ENCODE peak calls at places on chromosomes 3 and 15, in four cellular contexts. D is ovary, H is upper lobe of left lung, R is K562. W is an unnamed sample.

GRCh38 chr3:62562596-62562995 is 189.2 kb upstream of the FEZF2 start:
- DNase-seq in D (no peak), R (no peak), H (no peak), W (peak)

GRCh38 chr3:161695811-161696210 is 199.2 kb downstream of the OTOL1 start:
- DNase-seq in D (no peak), H (no peak), R (no peak), W (no peak)

GRCh38 chr3:34881026-34881425 is 758.3 kb upstream of the ARPP21 start:
- DNase-seq in R (no peak), H (no peak), D (no peak), W (no peak)

GRCh38 chr3:21158801-21159564 is 592.0 kb downstream of the ZNF385D start:
- DNase-seq in H (no peak), R (no peak), D (no peak), W (no peak)

GRCh38 chr3:8663177-8664061 is 18.8 kb upstream of the SSUH2 start:
- DNase-seq in R (peak), D (peak), H (no peak), W (no peak)

GRCh38 chr3:101643861-101644613 is 32.9 kb downstream of the ZBTB11 start:
- DNase-seq in D (no peak), R (no peak), H (no peak), W (peak)

GRCh38 chr3:65342084-65342683 is 654.4 kb upstream of the ADAMTS9 start:
- DNase-seq in R (peak), H (peak), D (no peak), W (no peak)

GRCh38 chr15:72338617-72339321 is 18.8 kb upstream of the CELF6 start:
- DNase-seq in R (no peak), D (peak), H (no peak), W (no peak)

GRCh38 chr3:23549148-23549910 is 256.4 kb upstream of the UBE2E1 start:
- DNase-seq in D (no peak), H (no peak), R (no peak), W (no peak)

GRCh38 chr15:31361764-31362120 is 35.1 kb downstream of the KLF13 start:
- DNase-seq in D (no peak), R (no peak), H (no peak), W (no peak)

GRCh38 chr3:176920806-176921205 is 276.5 kb downstream of the TBL1XR1 start:
- DNase-seq in D (no peak), H (no peak), R (no peak), W (peak)

GRCh38 chr15:39530446-39531342 is 50.2 kb upstream of the THBS1 start:
- DNase-seq in R (no peak), D (no peak), H (no peak), W (no peak)

GRCh38 chr15:64911317-64912186 is at the start of gene ANKDD1A:
- DNase-seq in H (peak), R (peak), D (peak), W (no peak)

GRCh38 chr15:66067687-66068086 is 185.9 kb downstream of the MEGF11 start:
- DNase-seq in H (no peak), D (no peak), R (no peak), W (no peak)

GRCh38 chr3:123489400-123490004 is 40.6 kb upstream of the ADCY5 start:
- DNase-seq in H (no peak), D (peak), R (peak), W (no peak)

GRCh38 chr15:39198044-39198625 is 382.7 kb upstream of the THBS1 start:
- DNase-seq in D (no peak), H (no peak), R (no peak), W (no peak)

GRCh38 chr3:149585401-149585726 is 72.5 kb downstream of the WWTR1 start:
- DNase-seq in D (no peak), H (no peak), R (no peak), W (no peak)

GRCh38 chr3:45915518-45916231 is 27.6 kb upstream of the CXCR6 start:
- DNase-seq in H (peak), R (peak), D (no peak), W (no peak)

GRCh38 chr15:92693922-92694331 is 38.4 kb upstream of the FAM174B start:
- DNase-seq in D (no peak), H (no peak), R (peak), W (peak)

GRCh38 chr15:55360256-55360655 is 41.2 kb downstream of the PIGB start:
- DNase-seq in H (no peak), D (no peak), R (no peak), W (no peak)

GRCh38 chr3:126510323-126510910 is 7.2 kb downstream of the UROC1 start:
- DNase-seq in R (no peak), D (no peak), H (no peak), W (no peak)

GRCh38 chr3:196227629-196228493 is 11.5 kb downstream of the SLC51A start:
- DNase-seq in H (no peak), D (peak), R (no peak), W (no peak)

GRCh38 chr15:72284781-72285180 is 12.4 kb upstream of the PARP6 start:
- DNase-seq in D (no peak), H (no peak), R (no peak), W (no peak)

GRCh38 chr3:189944285-189945145 is 176.2 kb downstream of the P3H2 start:
- DNase-seq in R (no peak), H (no peak), D (no peak), W (no peak)

DNA sequence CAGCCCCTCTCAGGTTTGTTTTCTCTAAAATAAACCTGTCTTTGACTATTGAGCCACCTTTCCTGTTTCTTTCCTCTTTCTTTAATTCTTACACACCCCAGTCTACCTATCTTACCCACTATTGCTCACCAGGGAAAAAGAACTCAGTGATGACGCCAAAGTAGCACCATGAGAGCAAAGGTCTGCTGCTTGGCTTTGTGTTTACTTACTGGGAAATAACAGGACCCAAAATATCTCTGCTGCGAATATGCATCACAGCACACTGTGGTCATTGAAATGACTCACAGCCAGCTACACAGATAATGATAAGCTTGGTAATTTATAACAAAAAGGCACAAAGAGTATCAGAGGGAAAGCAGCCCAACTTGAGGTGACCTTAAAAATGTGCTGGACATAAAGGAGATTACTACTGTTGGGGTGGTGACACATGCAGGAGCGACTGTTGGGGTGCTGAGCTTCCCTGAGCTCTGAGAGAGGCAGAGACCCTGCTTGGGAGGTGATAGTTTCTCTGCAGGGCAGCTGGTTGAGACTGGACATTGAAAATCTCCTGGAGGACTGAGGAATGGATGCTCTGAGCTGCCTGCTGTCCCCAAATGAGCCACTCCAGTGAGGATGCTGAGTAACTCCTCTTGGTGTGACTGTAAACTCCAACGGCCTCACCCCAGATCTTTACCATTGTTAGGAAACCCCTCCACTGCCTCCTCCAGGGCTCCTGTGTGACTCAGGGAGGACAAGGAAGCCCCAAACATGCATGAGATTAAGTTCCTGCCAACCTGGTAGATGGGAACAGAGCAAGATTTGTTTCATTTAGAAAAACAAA is 14.5 kb downstream of the EFCAB12 start:
- DNase-seq in R (peak), H (no peak), D (peak), W (no peak)
- TF ChIP-seq EP300 in R (peak), H (no peak), D (no peak), W (no peak)

GRCh38 chr3:15098503-15099363 is at the start of gene RBSN:
- DNase-seq in R (peak), H (peak), D (peak), W (peak)

GRCh38 chr3:15099364-15100098 is 583 bp upstream of the RBSN start:
- DNase-seq in H (no peak), R (no peak), D (no peak), W (no peak)

GRCh38 chr3:15097889-15098288 is 1.1 kb downstream of the RBSN start:
- DNase-seq in D (no peak), H (no peak), R (no peak), W (no peak)

GRCh38 chr3:15102833-15103232 is 3.9 kb upstream of the RBSN start:
- DNase-seq in D (no peak), R (no peak), H (no peak), W (no peak)

DNA sequence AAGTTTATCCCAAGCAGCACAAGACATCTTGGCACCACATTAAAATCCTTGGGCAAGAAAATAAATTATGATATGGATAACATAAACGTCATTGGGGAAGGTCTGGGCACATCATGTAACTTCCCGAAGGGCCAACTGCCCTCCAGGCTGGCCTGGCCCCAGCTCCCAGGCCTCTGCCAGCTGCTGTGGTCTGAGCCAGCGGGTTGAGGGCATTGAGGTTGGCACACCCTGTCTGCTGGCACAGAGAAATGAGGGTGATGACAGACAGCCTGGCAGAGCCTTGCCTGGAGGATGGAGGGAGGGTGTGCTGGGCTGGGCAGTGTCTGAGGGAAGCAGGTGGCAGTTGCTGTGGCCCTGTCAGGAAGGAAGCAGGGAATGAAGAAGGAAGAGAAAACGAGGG is 3.3 kb upstream of the RBSN start:
- DNase-seq in H (peak), D (peak), R (no peak), W (no peak)
- H3K4me3 ChIP-seq in H (no peak), D (no peak), R (no peak), W (no peak)

DNA sequence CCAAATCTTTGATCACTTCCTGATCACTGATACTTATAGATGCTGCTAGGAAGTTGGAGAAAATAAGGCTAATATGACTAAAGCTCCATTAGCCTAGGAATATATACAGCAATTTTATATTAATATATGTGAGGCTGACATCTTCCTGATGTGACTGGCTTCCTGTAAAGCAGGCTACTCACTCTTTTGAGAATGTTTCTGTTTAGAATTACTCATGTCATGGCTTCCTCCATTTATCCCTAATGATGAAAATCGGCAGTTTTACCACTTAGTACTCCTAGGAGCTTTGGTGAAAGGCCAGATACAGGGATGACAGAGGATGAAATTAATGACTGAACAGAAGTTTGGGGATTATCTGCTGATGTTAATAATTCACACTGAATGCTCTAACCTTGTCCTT is 3.9 kb upstream of the MAP1A start:
- DNase-seq in H (no peak), D (no peak), R (no peak), W (no peak)
- TF ChIP-seq EP300 in H (no peak), D (no peak), R (no peak), W (no peak)

DNA sequence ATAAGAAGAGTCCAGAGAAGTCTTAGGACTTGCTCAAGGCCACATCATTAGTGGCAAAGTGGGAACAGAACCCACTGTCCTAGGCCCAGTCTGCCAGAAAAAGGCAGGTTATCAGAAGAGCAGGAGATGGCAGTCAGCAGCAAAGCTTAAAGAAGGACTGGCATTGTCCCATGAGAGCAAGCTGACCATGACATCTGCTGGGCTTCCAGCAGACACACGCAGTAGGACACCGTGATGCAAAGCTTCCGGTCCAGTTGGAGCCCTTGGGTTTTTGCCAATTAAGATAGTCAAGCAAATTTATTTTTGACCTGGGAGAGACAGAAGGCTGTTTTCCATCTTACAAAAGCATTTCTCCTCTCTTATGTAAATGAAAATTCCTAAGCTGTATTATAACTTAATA is 42.1 kb downstream of the ZBTB38 start:
- DNase-seq in D (peak), R (no peak), H (no peak), W (no peak)
- H3K4me3 ChIP-seq in D (no peak), R (no peak), H (no peak), W (no peak)

W was measured in esophagus muscularis mucosa.